ENCODE peak calls at places on chromosomes 13 and 19, in nine cellular contexts. D, N, I, B, J, U, G, S and L are unnamed samples.
A peak's percentile ranks its signal among the peaks of the same experiment; 100 is the strongest.

GRCh38 chr13:29513002-29513980 is 82.2 kb downstream of the SLC7A1 start:
- DNase-seq in D (no peak), B (no peak), G (no peak), I (peak; percentile 63), J (no peak), N (no peak), S (no peak), U (no peak), L (no peak)

GRCh38 chr13:99871249-99871898 is 100.2 kb downstream of the ZIC5 start:
- DNase-seq in U (no peak), J (no peak), N (no peak), S (no peak), G (no peak), D (no peak), I (no peak), B (no peak), L (no peak)

GRCh38 chr19:48968179-48968661 is 3.1 kb downstream of the FTL start:
- DNase-seq in J (no peak), G (no peak), I (peak; percentile 49), D (peak; percentile 30), B (no peak), N (no peak), S (no peak), U (no peak), L (no peak)

GRCh38 chr13:70623260-70623659 is 515.0 kb upstream of the KLHL1 start:
- DNase-seq in S (no peak), G (no peak), B (no peak), U (peak; percentile 2), I (peak; percentile 0), D (no peak), J (peak; percentile 3), N (no peak), L (no peak)

GRCh38 chr19:54024660-54025059 is 33.2 kb downstream of the CACNG6 start:
- DNase-seq in J (no peak), I (no peak), B (no peak), G (no peak), N (no peak), S (no peak), U (no peak), D (no peak), L (no peak)

GRCh38 chr13:49560270-49561063 is 24.9 kb downstream of the RCBTB1 start:
- DNase-seq in N (peak; percentile 74), B (no peak), J (peak; percentile 8), S (peak; percentile 23), U (peak; percentile 11), I (peak; percentile 79), G (no peak), D (no peak), L (no peak)

GRCh38 chr13:28707629-28708427 is 10.9 kb downstream of the SLC46A3 start:
- DNase-seq in I (peak; percentile 92), D (no peak), U (no peak), J (peak; percentile 57), S (no peak), G (no peak), B (no peak), N (no peak), L (no peak)

GRCh38 chr13:42320375-42320787 is 48.4 kb downstream of the AKAP11 start:
- DNase-seq in N (no peak), D (no peak), I (no peak), G (no peak), S (no peak), B (no peak), J (no peak), U (peak; percentile 64), L (no peak)

GRCh38 chr13:110610955-110611595 is 4.3 kb upstream of the NAXD start:
- DNase-seq in D (no peak), U (no peak), G (no peak), N (no peak), J (no peak), I (peak; percentile 21), S (no peak), B (no peak), L (no peak)

GRCh38 chr13:30071890-30072817 is 221.7 kb upstream of the UBL3 start:
- DNase-seq in J (no peak), D (peak; percentile 26), G (no peak), I (no peak), S (no peak), N (peak; percentile 92), B (no peak), U (no peak), L (no peak)

GRCh38 chr19:40236366-40236765 is 9.9 kb upstream of the CCNP start:
- DNase-seq in I (no peak), U (no peak), G (no peak), J (no peak), S (no peak), B (no peak), N (no peak), D (no peak), L (no peak)

GRCh38 chr19:40239415-40240226 is 13.1 kb upstream of the CCNP start:
- DNase-seq in G (no peak), D (no peak), S (no peak), N (no peak), J (no peak), I (no peak), B (no peak), U (no peak), L (no peak)

GRCh38 chr19:40240332-40240731 is 13.8 kb upstream of the CCNP start:
- DNase-seq in U (no peak), D (no peak), I (no peak), B (no peak), N (no peak), S (no peak), J (no peak), G (no peak), L (no peak)

GRCh38 chr19:40237791-40238190 is 11.3 kb upstream of the CCNP start:
- DNase-seq in B (no peak), U (no peak), D (no peak), I (no peak), G (no peak), S (no peak), J (no peak), N (no peak), L (no peak)

GRCh38 chr19:40238775-40239174 is 12.3 kb upstream of the CCNP start:
- DNase-seq in I (no peak), B (no peak), J (no peak), U (no peak), S (no peak), G (no peak), D (no peak), N (no peak), L (no peak)
- H3K36me3 ChIP-seq in I (peaks cover 68% of the 10 kb centered on the region), B (peaks cover 11% of the 10 kb centered on the region), J (peaks cover 86% of the 10 kb centered on the region), U (no peaks in the 10 kb centered on the region), S (no peaks in the 10 kb centered on the region), G (peaks cover 70% of the 10 kb centered on the region), D (peaks cover 62% of the 10 kb centered on the region), N (peaks cover 88% of the 10 kb centered on the region), L (peaks cover 55% of the 10 kb centered on the region)

GRCh38 chr13:48066310-48066989 is 28.5 kb downstream of the MED4 start:
- DNase-seq in N (no peak), I (peak; percentile 16), S (no peak), J (peak; percentile 26), G (no peak), U (no peak), B (no peak), D (no peak), L (no peak)
- H3K36me3 ChIP-seq in N (peaks cover 75% of the 10 kb centered on the region), I (peaks cover 33% of the 10 kb centered on the region), S (no peaks in the 10 kb centered on the region), J (peaks cover 45% of the 10 kb centered on the region), G (peaks cover 23% of the 10 kb centered on the region), U (peaks cover 43% of the 10 kb centered on the region), B (no peaks in the 10 kb centered on the region), D (peaks cover 9% of the 10 kb centered on the region), L (no peaks in the 10 kb centered on the region)

GRCh38 chr19:43751466-43752220 is 3.1 kb downstream of the SMG9 start:
- DNase-seq in I (peak; percentile 74), J (no peak), D (no peak), G (no peak), U (no peak), B (no peak), S (no peak), N (no peak), L (no peak)

GRCh38 chr19:43748685-43749084 is 6.1 kb downstream of the SMG9 start:
- DNase-seq in B (no peak), J (no peak), D (no peak), I (no peak), U (no peak), G (no peak), N (no peak), S (no peak), L (no peak)

GRCh38 chr19:43749152-43749551 is 5.6 kb downstream of the SMG9 start:
- DNase-seq in U (no peak), J (no peak), N (no peak), S (no peak), B (no peak), I (no peak), D (no peak), G (no peak), L (no peak)

GRCh38 chr19:43748205-43748594 is 6.6 kb downstream of the SMG9 start:
- DNase-seq in I (no peak), G (no peak), N (no peak), D (no peak), J (no peak), U (no peak), B (no peak), S (no peak), L (no peak)

DNA sequence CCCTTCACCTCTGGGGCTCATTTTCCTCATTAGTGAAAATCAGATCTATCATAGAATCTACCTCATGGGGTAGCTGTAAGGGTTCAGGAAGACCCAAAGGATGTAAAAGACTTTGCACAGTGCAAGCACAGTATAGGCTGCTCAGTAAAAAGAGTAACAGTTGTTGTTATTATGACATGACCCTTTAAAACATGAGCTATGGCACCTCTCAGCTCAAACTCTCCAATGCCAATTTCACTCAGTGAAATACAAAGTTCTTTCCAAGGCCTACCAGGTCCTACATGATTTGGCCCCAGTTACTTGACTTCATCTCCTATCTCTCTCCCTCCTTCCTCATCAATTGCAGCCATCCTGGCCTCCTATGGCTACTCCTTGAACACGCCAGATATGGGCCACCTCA is 4.9 kb downstream of the SMG9 start:
- DNase-seq in D (no peak), I (no peak), B (no peak), U (no peak), N (no peak), S (no peak), J (no peak), G (no peak), L (no peak)
- H3K36me3 ChIP-seq in D (peaks cover 41% of the 10 kb centered on the region), I (peaks cover 34% of the 10 kb centered on the region), B (peaks cover 37% of the 10 kb centered on the region), U (no peaks in the 10 kb centered on the region), N (peaks cover 64% of the 10 kb centered on the region), S (no peaks in the 10 kb centered on the region), J (peaks cover 74% of the 10 kb centered on the region), G (peaks cover 40% of the 10 kb centered on the region), L (peaks cover 55% of the 10 kb centered on the region)

GRCh38 chr19:4703671-4704316 is 19.8 kb downstream of the DPP9 start:
- DNase-seq in G (no peak), U (no peak), B (no peak), N (no peak), I (no peak), J (no peak), S (no peak), D (no peak), L (no peak)

GRCh38 chr19:4704317-4704673 is 19.3 kb downstream of the DPP9 start:
- DNase-seq in I (no peak), B (no peak), D (no peak), S (no peak), G (no peak), N (no peak), J (no peak), U (no peak), L (no peak)

GRCh38 chr19:4701557-4701956 is 22.1 kb downstream of the DPP9 start:
- DNase-seq in N (no peak), S (no peak), U (no peak), I (no peak), G (no peak), B (no peak), D (no peak), J (no peak), L (no peak)

GRCh38 chr19:4700573-4700970 is 23.1 kb downstream of the DPP9 start:
- DNase-seq in S (no peak), G (no peak), B (no peak), I (no peak), J (no peak), D (no peak), U (no peak), N (no peak), L (no peak)

GRCh38 chr19:4702764-4703163 is 20.9 kb downstream of the DPP9 start:
- DNase-seq in S (no peak), U (no peak), D (no peak), G (no peak), N (no peak), I (no peak), B (no peak), J (no peak), L (no peak)
- H3K36me3 ChIP-seq in S (no peaks in the 10 kb centered on the region), U (no peaks in the 10 kb centered on the region), D (peaks cover 55% of the 10 kb centered on the region), G (peaks cover 28% of the 10 kb centered on the region), N (peaks cover 88% of the 10 kb centered on the region), I (peaks cover 63% of the 10 kb centered on the region), B (peaks cover 14% of the 10 kb centered on the region), J (peaks cover 78% of the 10 kb centered on the region), L (peaks cover 23% of the 10 kb centered on the region)